ENCODE peak calls at places on chromosomes 11 and 22, in ten cellular contexts. One of them, this sample, is unnamed.

GRCh38 chr11:115981814-115982471 is 477.7 kb upstream of the CADM1 start:
- DNase-seq in GM19239: no peak
- DNase-seq in astrocyte of the spinal cord: no peak
- DNase-seq in WTC11: no peak
- DNase-seq in T-cell: no peak
- DNase-seq in EL: no peak
- DNase-seq in stimulated activated CD4-positive, alpha-beta T cell treated with anti-CD3 and anti-CD28 coated beads, TNF-alpha, amount 100 ng/mL, for 48 hours: no peak
- DNase-seq in NCI-H1417: no peak
- DNase-seq in stimulated activated CD8-positive, alpha-beta memory T cell treated with anti-CD3 and anti-CD28 coated beads, Interleukin-7, amount 100 ng/mL, for 24 hours: no peak
- DNase-seq in CD8-positive, alpha-beta T cell: no peak
- DNase-seq in this sample: no peak

GRCh38 chr11:8323161-8323935 is 59.7 kb upstream of the LMO1 start:
- DNase-seq in NCI-H1417: no peak
- DNase-seq in EL: no peak
- DNase-seq in T-cell: no peak
- DNase-seq in stimulated activated CD4-positive, alpha-beta T cell treated with anti-CD3 and anti-CD28 coated beads, TNF-alpha, amount 100 ng/mL, for 48 hours: no peak
- DNase-seq in CD8-positive, alpha-beta T cell: no peak
- DNase-seq in stimulated activated CD8-positive, alpha-beta memory T cell treated with anti-CD3 and anti-CD28 coated beads, Interleukin-7, amount 100 ng/mL, for 24 hours: no peak
- DNase-seq in astrocyte of the spinal cord: no peak
- DNase-seq in WTC11: no peak
- DNase-seq in GM19239: no peak
- DNase-seq in this sample: no peak

GRCh38 chr11:36141161-36141560 is 148.1 kb downstream of the COMMD9 start:
- DNase-seq in CD8-positive, alpha-beta T cell: no peak
- DNase-seq in stimulated activated CD8-positive, alpha-beta memory T cell treated with anti-CD3 and anti-CD28 coated beads, Interleukin-7, amount 100 ng/mL, for 24 hours: no peak
- DNase-seq in NCI-H1417: no peak
- DNase-seq in stimulated activated CD4-positive, alpha-beta T cell treated with anti-CD3 and anti-CD28 coated beads, TNF-alpha, amount 100 ng/mL, for 48 hours: no peak
- DNase-seq in T-cell: no peak
- DNase-seq in astrocyte of the spinal cord: no peak
- DNase-seq in EL: no peak
- DNase-seq in GM19239: no peak
- DNase-seq in WTC11: no peak
- DNase-seq in this sample: no peak

GRCh38 chr11:108854366-108854765 is 189.5 kb downstream of the DDX10 start:
- DNase-seq in EL: no peak
- DNase-seq in T-cell: no peak
- DNase-seq in WTC11: no peak
- DNase-seq in astrocyte of the spinal cord: peak
- DNase-seq in stimulated activated CD8-positive, alpha-beta memory T cell treated with anti-CD3 and anti-CD28 coated beads, Interleukin-7, amount 100 ng/mL, for 24 hours: no peak
- DNase-seq in CD8-positive, alpha-beta T cell: no peak
- DNase-seq in NCI-H1417: no peak
- DNase-seq in GM19239: peak
- DNase-seq in stimulated activated CD4-positive, alpha-beta T cell treated with anti-CD3 and anti-CD28 coated beads, TNF-alpha, amount 100 ng/mL, for 48 hours: no peak
- DNase-seq in this sample: no peak

GRCh38 chr11:12840871-12841516 is 166.8 kb downstream of the TEAD1 start:
- DNase-seq in stimulated activated CD8-positive, alpha-beta memory T cell treated with anti-CD3 and anti-CD28 coated beads, Interleukin-7, amount 100 ng/mL, for 24 hours: no peak
- DNase-seq in EL: peak
- DNase-seq in WTC11: no peak
- DNase-seq in NCI-H1417: no peak
- DNase-seq in stimulated activated CD4-positive, alpha-beta T cell treated with anti-CD3 and anti-CD28 coated beads, TNF-alpha, amount 100 ng/mL, for 48 hours: no peak
- DNase-seq in CD8-positive, alpha-beta T cell: no peak
- DNase-seq in T-cell: no peak
- DNase-seq in GM19239: no peak
- DNase-seq in astrocyte of the spinal cord: no peak
- DNase-seq in this sample: peak

GRCh38 chr11:125365196-125365931 is 130.7 kb downstream of the FEZ1 start:
- DNase-seq in CD8-positive, alpha-beta T cell: no peak
- DNase-seq in NCI-H1417: no peak
- DNase-seq in stimulated activated CD4-positive, alpha-beta T cell treated with anti-CD3 and anti-CD28 coated beads, TNF-alpha, amount 100 ng/mL, for 48 hours: no peak
- DNase-seq in GM19239: no peak
- DNase-seq in WTC11: no peak
- DNase-seq in EL: no peak
- DNase-seq in stimulated activated CD8-positive, alpha-beta memory T cell treated with anti-CD3 and anti-CD28 coated beads, Interleukin-7, amount 100 ng/mL, for 24 hours: no peak
- DNase-seq in astrocyte of the spinal cord: no peak
- DNase-seq in T-cell: no peak
- DNase-seq in this sample: no peak

GRCh38 chr11:17867346-17867745 is 132.8 kb downstream of the KCNC1 start:
- DNase-seq in stimulated activated CD8-positive, alpha-beta memory T cell treated with anti-CD3 and anti-CD28 coated beads, Interleukin-7, amount 100 ng/mL, for 24 hours: no peak
- DNase-seq in stimulated activated CD4-positive, alpha-beta T cell treated with anti-CD3 and anti-CD28 coated beads, TNF-alpha, amount 100 ng/mL, for 48 hours: no peak
- DNase-seq in GM19239: no peak
- DNase-seq in astrocyte of the spinal cord: no peak
- DNase-seq in EL: no peak
- DNase-seq in NCI-H1417: no peak
- DNase-seq in WTC11: no peak
- DNase-seq in CD8-positive, alpha-beta T cell: no peak
- DNase-seq in T-cell: no peak
- DNase-seq in this sample: no peak

GRCh38 chr22:19719055-19719482 is 4.3 kb upstream of the GP1BB start:
- DNase-seq in GM19239: no peak
- DNase-seq in T-cell: no peak
- DNase-seq in EL: no peak
- DNase-seq in stimulated activated CD4-positive, alpha-beta T cell treated with anti-CD3 and anti-CD28 coated beads, TNF-alpha, amount 100 ng/mL, for 48 hours: no peak
- DNase-seq in astrocyte of the spinal cord: no peak
- DNase-seq in WTC11: no peak
- DNase-seq in stimulated activated CD8-positive, alpha-beta memory T cell treated with anti-CD3 and anti-CD28 coated beads, Interleukin-7, amount 100 ng/mL, for 24 hours: no peak
- DNase-seq in NCI-H1417: no peak
- DNase-seq in CD8-positive, alpha-beta T cell: no peak
- DNase-seq in this sample: no peak

GRCh38 chr22:46551321-46551720 is 13.9 kb upstream of the CELSR1 start:
- DNase-seq in CD8-positive, alpha-beta T cell: no peak
- DNase-seq in stimulated activated CD8-positive, alpha-beta memory T cell treated with anti-CD3 and anti-CD28 coated beads, Interleukin-7, amount 100 ng/mL, for 24 hours: no peak
- DNase-seq in NCI-H1417: no peak
- DNase-seq in stimulated activated CD4-positive, alpha-beta T cell treated with anti-CD3 and anti-CD28 coated beads, TNF-alpha, amount 100 ng/mL, for 48 hours: no peak
- DNase-seq in EL: no peak
- DNase-seq in T-cell: no peak
- DNase-seq in GM19239: no peak
- DNase-seq in astrocyte of the spinal cord: no peak
- DNase-seq in WTC11: no peak
- DNase-seq in this sample: no peak

GRCh38 chr11:75532200-75532972 is 6.6 kb upstream of the GDPD5 start:
- DNase-seq in EL: peak
- DNase-seq in CD8-positive, alpha-beta T cell: peak
- DNase-seq in stimulated activated CD4-positive, alpha-beta T cell treated with anti-CD3 and anti-CD28 coated beads, TNF-alpha, amount 100 ng/mL, for 48 hours: peak
- DNase-seq in astrocyte of the spinal cord: peak
- DNase-seq in GM19239: peak
- DNase-seq in WTC11: peak
- DNase-seq in stimulated activated CD8-positive, alpha-beta memory T cell treated with anti-CD3 and anti-CD28 coated beads, Interleukin-7, amount 100 ng/mL, for 24 hours: peak
- DNase-seq in NCI-H1417: peak
- DNase-seq in T-cell: peak
- DNase-seq in this sample: peak

GRCh38 chr22:47190957-47191323 is 428.5 kb downstream of the TBC1D22A start:
- DNase-seq in T-cell: no peak
- DNase-seq in CD8-positive, alpha-beta T cell: no peak
- DNase-seq in stimulated activated CD4-positive, alpha-beta T cell treated with anti-CD3 and anti-CD28 coated beads, TNF-alpha, amount 100 ng/mL, for 48 hours: no peak
- DNase-seq in GM19239: no peak
- DNase-seq in astrocyte of the spinal cord: no peak
- DNase-seq in stimulated activated CD8-positive, alpha-beta memory T cell treated with anti-CD3 and anti-CD28 coated beads, Interleukin-7, amount 100 ng/mL, for 24 hours: no peak
- DNase-seq in WTC11: no peak
- DNase-seq in NCI-H1417: no peak
- DNase-seq in EL: no peak
- DNase-seq in this sample: no peak

GRCh38 chr11:31815743-31816466 is 4.8 kb upstream of the PAX6 start:
- DNase-seq in astrocyte of the spinal cord: no peak
- DNase-seq in stimulated activated CD4-positive, alpha-beta T cell treated with anti-CD3 and anti-CD28 coated beads, TNF-alpha, amount 100 ng/mL, for 48 hours: no peak
- DNase-seq in WTC11: no peak
- DNase-seq in EL: no peak
- DNase-seq in NCI-H1417: no peak
- DNase-seq in T-cell: no peak
- DNase-seq in stimulated activated CD8-positive, alpha-beta memory T cell treated with anti-CD3 and anti-CD28 coated beads, Interleukin-7, amount 100 ng/mL, for 24 hours: no peak
- DNase-seq in GM19239: no peak
- DNase-seq in CD8-positive, alpha-beta T cell: no peak
- DNase-seq in this sample: no peak

GRCh38 chr11:78351979-78352731 is 65.5 kb downstream of the GAB2 start:
- DNase-seq in NCI-H1417: peak
- DNase-seq in GM19239: no peak
- DNase-seq in EL: no peak
- DNase-seq in astrocyte of the spinal cord: peak
- DNase-seq in CD8-positive, alpha-beta T cell: no peak
- DNase-seq in stimulated activated CD4-positive, alpha-beta T cell treated with anti-CD3 and anti-CD28 coated beads, TNF-alpha, amount 100 ng/mL, for 48 hours: no peak
- DNase-seq in stimulated activated CD8-positive, alpha-beta memory T cell treated with anti-CD3 and anti-CD28 coated beads, Interleukin-7, amount 100 ng/mL, for 24 hours: no peak
- DNase-seq in T-cell: no peak
- DNase-seq in WTC11: no peak
- DNase-seq in this sample: no peak

GRCh38 chr11:118931576-118931975 is 5.8 kb upstream of the BCL9L start:
- DNase-seq in stimulated activated CD8-positive, alpha-beta memory T cell treated with anti-CD3 and anti-CD28 coated beads, Interleukin-7, amount 100 ng/mL, for 24 hours: no peak
- DNase-seq in WTC11: no peak
- DNase-seq in NCI-H1417: no peak
- DNase-seq in T-cell: no peak
- DNase-seq in astrocyte of the spinal cord: no peak
- DNase-seq in EL: no peak
- DNase-seq in stimulated activated CD4-positive, alpha-beta T cell treated with anti-CD3 and anti-CD28 coated beads, TNF-alpha, amount 100 ng/mL, for 48 hours: no peak
- DNase-seq in GM19239: no peak
- DNase-seq in CD8-positive, alpha-beta T cell: no peak
- DNase-seq in this sample: no peak